ENCODE peak calls at places on chromosomes 11 and 22, in five cellular contexts. P is ovary, G is IMR-90, V is lower leg skin, R is uterus. C is an unnamed sample.
A peak's percentile ranks its signal among the peaks of the same experiment; 100 is the strongest.

GRCh38 chr22:35563211-35563610 is 22.6 kb downstream of the RASD2 start:
- DNase-seq in P (no peak), G (no peak), V (no peak), R (no peak), C (no peak)

GRCh38 chr11:131600591-131600990 is 230.2 kb downstream of the NTM start:
- DNase-seq in P (no peak), G (no peak), V (no peak), R (no peak), C (no peak)

GRCh38 chr11:18802381-18803257 is 11.0 kb upstream of the PTPN5 start:
- DNase-seq in P (peak; percentile 29), G (peak; percentile 71), V (no peak), R (no peak), C (no peak)

GRCh38 chr22:19180234-19180633 is 1.7 kb upstream of the SLC25A1 start:
- DNase-seq in P (no peak), G (no peak), V (no peak), R (no peak), C (no peak)

GRCh38 chr11:47035108-47035507 is 98.5 kb downstream of the CSTPP1 start:
- DNase-seq in P (no peak), G (no peak), V (no peak), R (no peak), C (no peak)

GRCh38 chr11:2582958-2583604 is 116.7 kb downstream of the KCNQ1OT1 start:
- DNase-seq in P (peak; percentile 16), G (no peak), V (peak; percentile 72), R (no peak), C (no peak)

GRCh38 chr11:46969379-46969778 is 32.8 kb downstream of the CSTPP1 start:
- DNase-seq in P (no peak), G (no peak), V (no peak), R (no peak), C (no peak)

GRCh38 chr11:2143652-2144548 is 4.7 kb upstream of the IGF2 start:
- DNase-seq in P (no peak), G (no peak), V (no peak), R (no peak), C (no peak)

GRCh38 chr11:131748146-131749050 is 378.0 kb downstream of the NTM start:
- DNase-seq in P (no peak), G (peak; percentile 79), V (no peak), R (peak; percentile 28), C (peak; percentile 41)

GRCh38 chr22:44963832-44964721 is 45.7 kb downstream of the PHF21B start:
- DNase-seq in P (no peak), G (no peak), V (no peak), R (no peak), C (no peak)

GRCh38 chr11:132220464-132220863 is 850.0 kb downstream of the NTM start:
- DNase-seq in P (no peak), G (peak; percentile 74), V (no peak), R (no peak), C (no peak)

GRCh38 chr22:17013396-17014100 is 5.5 kb upstream of the GAB4 start:
- DNase-seq in P (no peak), G (no peak), V (no peak), R (no peak), C (no peak)

GRCh38 chr11:19816040-19816439 is 103.4 kb downstream of the NAV2 start:
- DNase-seq in P (no peak), G (no peak), V (no peak), R (no peak), C (no peak)

GRCh38 chr22:40637181-40638150 is 947 bp upstream of the MRTFA start:
- DNase-seq in P (no peak), G (no peak), V (peak; percentile 95), R (no peak), C (no peak)

GRCh38 chr11:126404367-126404766 is 48.9 kb downstream of the ST3GAL4 start:
- DNase-seq in P (no peak), G (peak; percentile 18), V (no peak), R (no peak), C (no peak)

GRCh38 chr22:40593460-40594273 is 42.9 kb downstream of the MRTFA start:
- DNase-seq in P (no peak), G (no peak), V (no peak), R (no peak), C (no peak)

GRCh38 chr11:65355013-65355775 is 643 bp downstream of the TIGD3 start:
- DNase-seq in P (no peak), G (no peak), V (peak; percentile 87), R (peak; percentile 43), C (peak; percentile 71)

GRCh38 chr11:65355776-65356393 is 1.3 kb downstream of the TIGD3 start:
- DNase-seq in P (no peak), G (peak; percentile 33), V (peak; percentile 87), R (peak; percentile 36), C (no peak)

GRCh38 chr11:65356394-65356972 is 1.9 kb downstream of the TIGD3 start:
- DNase-seq in P (no peak), G (no peak), V (no peak), R (no peak), C (no peak)

GRCh38 chr11:65354265-65355012 is at the start of gene TIGD3:
- DNase-seq in P (peak; percentile 99), G (peak; percentile 91), V (peak; percentile 100), R (peak; percentile 98), C (peak; percentile 99)

DNA sequence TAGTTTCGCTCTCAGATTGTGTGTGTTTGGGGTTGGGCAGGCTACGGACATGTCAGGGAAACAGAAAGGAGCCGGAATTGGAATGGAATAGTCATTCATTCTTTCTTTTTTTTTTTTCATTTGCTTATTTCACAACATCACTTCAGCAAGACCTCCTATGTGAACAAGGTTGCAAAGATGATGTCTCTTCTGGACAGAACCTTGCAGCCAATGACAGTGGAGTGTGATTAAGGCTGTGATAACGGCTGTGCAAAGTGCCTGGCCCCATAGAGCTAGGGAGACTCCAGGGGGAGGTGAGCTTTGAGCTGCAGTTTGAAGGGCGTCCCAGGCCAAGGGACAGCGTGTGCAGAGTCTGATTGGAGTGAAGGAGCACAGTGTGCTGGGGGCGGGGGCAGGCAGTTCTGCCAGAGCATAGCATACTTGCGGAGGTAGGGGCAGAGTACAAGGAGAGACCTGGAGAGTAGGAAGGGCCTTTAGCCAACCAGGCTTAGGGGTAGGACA is 3.4 kb downstream of the TIGD3 start:
- DNase-seq in P (no peak), G (no peak), V (no peak), R (no peak), C (no peak)
- TF ChIP-seq POLR2A in P (no peak), G (no peak), V (no peak), R (no peak), C (no peak)

GRCh38 chr11:34655335-34656008 is 34.6 kb downstream of the EHF start:
- DNase-seq in P (no peak), G (peak; percentile 97), V (no peak), R (no peak), C (no peak)

GRCh38 chr11:34653851-34654490 is 33.1 kb downstream of the EHF start:
- DNase-seq in P (no peak), G (peak; percentile 99), V (no peak), R (no peak), C (no peak)

GRCh38 chr11:34653031-34653430 is 32.1 kb downstream of the EHF start:
- DNase-seq in P (no peak), G (no peak), V (no peak), R (no peak), C (no peak)

GRCh38 chr11:34656062-34656720 is 35.3 kb downstream of the EHF start:
- DNase-seq in P (no peak), G (peak; percentile 28), V (no peak), R (no peak), C (no peak)

DNA sequence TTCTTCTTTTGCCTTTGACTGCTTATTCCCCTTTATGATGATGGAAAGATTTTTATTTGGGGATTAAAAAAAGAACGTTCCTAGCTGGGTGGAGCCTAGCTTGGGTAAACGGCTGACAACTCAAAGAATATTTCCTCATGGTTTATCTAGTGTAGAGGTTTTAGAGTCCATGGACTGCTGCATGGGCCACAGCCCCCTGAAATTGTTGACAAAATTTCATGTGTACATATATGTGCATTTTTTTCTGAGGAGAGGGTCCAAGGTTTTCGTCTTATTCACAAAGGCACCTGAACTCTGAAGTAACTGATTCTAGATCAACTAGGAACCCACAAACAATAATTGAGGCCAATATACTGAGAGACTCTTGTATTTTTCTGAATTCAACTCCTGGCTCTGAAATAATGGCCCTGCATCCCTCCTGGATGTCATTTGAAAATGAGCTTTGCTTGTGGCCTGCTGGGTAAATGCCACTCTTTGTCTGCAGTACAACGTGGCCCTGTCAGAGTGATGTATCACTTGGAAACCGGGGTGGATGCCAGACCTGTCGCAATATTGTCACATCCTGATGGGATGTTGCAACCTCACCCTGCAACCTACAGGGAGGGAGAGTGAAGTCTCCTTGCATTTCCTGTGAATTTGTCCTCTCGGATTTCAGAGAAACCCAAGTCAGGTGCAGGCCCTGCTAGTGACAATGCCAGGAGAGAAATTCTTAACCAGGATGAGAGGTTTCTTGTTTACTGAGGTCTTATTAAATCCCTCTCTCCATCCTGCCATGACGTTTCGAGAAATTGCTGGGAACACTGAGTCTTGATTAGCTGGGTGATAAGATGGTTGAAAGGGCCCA is 33.8 kb downstream of the EHF start:
- DNase-seq in P (no peak), G (peak; percentile 66), V (peak; percentile 95), R (no peak), C (no peak)
- TF ChIP-seq POLR2A in P (no peak), G (no peak), V (no peak), R (no peak), C (no peak)

DNA sequence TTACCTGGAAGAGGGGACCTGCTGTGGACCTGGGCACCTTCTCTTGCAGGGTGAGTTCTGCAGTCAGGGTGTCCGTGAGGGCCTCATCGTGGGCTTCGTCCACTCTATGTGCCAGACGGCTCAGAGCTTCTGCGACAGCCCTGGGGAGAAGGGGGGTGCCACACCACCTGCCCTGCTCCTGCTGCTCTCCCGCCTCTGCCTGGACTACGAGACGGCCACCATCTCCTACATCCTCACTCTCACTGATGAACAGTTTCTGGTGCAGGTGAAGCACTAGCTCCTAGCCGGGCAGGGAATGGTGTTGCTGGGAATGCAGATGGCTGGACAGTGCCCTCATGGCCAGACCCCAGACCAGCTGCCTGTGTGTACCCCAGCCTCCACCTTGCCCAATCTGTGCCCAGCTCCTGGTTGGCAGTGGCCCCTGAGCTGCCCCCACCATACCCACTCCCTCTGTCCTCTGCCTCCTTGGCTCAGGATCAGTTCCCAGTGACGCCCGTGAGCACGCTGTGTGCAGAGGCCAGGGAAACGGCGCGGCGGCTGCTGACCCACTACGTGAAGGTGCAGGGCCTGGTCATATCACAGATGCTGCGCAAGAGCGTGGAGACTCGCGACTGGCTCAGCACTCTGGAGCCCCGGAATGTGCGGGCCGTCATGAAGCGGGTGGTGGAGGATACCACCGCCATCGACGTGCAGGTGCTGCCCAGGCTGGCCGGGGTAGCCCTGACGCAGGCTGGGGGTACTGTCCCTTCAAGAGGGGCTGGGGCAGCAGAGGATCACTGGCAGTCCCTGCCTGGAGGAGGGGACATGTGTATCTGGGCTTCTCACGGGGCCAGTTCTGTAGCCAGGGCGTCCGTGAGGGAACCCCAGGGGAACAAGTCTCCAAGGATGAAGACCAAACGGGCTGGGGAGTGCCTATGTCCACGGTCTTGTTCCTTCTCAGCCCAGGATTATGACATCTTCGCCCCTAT is 2.2 kb upstream of the TM7SF2 start:
- DNase-seq in P (no peak), G (no peak), V (no peak), R (no peak), C (no peak)
- TF ChIP-seq POLR2A in P (no peak), G (no peak), V (no peak), R (no peak), C (no peak)

DNA sequence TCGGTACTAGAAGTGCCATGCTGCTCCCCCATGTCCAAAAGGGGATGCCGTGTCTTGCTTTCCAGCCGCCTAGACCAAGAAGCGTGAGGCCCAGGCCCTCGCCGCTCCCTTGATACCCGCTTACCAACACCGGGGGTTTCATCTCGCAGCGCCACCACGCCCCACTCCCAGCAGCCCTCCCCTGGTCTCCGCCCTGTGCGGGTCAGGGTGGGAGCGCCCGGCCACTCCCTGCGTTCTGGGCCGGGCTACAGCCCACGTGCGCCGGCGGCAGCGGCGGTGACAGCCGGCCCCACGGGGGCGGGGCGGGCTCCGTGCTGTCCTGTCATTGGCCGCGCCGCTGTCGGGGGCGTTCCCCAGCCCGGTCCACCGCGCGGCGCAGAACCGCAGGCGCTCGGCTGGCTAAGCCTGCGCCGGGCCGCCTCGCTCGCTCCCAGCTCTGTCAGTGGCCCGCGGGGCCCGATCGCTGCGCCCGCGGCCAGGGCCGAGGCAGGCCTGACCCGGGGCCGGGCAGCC is at the start of gene MICAL2:
- DNase-seq in P (peak; percentile 85), G (peak; percentile 85), V (peak; percentile 97), R (peak; percentile 90), C (peak; percentile 97)
- TF ChIP-seq POLR2A in P (peak; percentile 59), G (peak; percentile 90), V (no peak), R (peak; percentile 76), C (no peak)